ENCODE peak calls at places on chromosomes 2 and 18, in ten cellular contexts. B, N, R, U, Q, S, O, K, G and Z are unnamed samples.

GRCh38 chr2:1685957-1686783 is 58.1 kb downstream of the PXDN start:
- DNase-seq in B (no peak), N (no peak), R (no peak), U (no peak), Q (no peak), S (peak; percentile 67), O (peak; percentile 51), K (no peak), G (peak; percentile 74), Z (no peak)

GRCh38 chr2:173415663-173416469 is 61.2 kb downstream of the CDCA7 start:
- DNase-seq in B (no peak), N (no peak), R (no peak), U (no peak), Q (no peak), S (peak; percentile 46), O (no peak), K (no peak), G (no peak), Z (no peak)

GRCh38 chr2:97932975-97933662 is 62.6 kb downstream of the TMEM131 start:
- DNase-seq in B (no peak), N (no peak), R (no peak), U (no peak), Q (no peak), S (no peak), O (no peak), K (no peak), G (no peak), Z (no peak)

GRCh38 chr2:205343103-205343502 is 339.2 kb upstream of the NRP2 start:
- DNase-seq in B (no peak), N (no peak), R (no peak), U (no peak), Q (peak; percentile 36), S (no peak), O (no peak), K (no peak), G (no peak), Z (no peak)

GRCh38 chr18:74040459-74041332 is 106.9 kb downstream of the FBXO15 start:
- DNase-seq in B (no peak), N (peak; percentile 54), R (peak; percentile 62), U (no peak), Q (no peak), S (peak; percentile 81), O (peak; percentile 83), K (peak; percentile 71), G (peak; percentile 92), Z (no peak)

GRCh38 chr2:128442053-128442751 is 123.5 kb upstream of the HS6ST1 start:
- DNase-seq in B (peak; percentile 30), N (no peak), R (no peak), U (no peak), Q (no peak), S (peak; percentile 47), O (no peak), K (peak; percentile 42), G (peak; percentile 60), Z (peak; percentile 42)

GRCh38 chr18:32167980-32168379 is 21.9 kb upstream of the MEP1B start:
- DNase-seq in B (no peak), N (peak; percentile 35), R (no peak), U (no peak), Q (peak; percentile 45), S (no peak), O (no peak), K (no peak), G (no peak), Z (no peak)

GRCh38 chr18:76463358-76463757 is 31.7 kb downstream of the ZNF516 start:
- DNase-seq in B (no peak), N (no peak), R (no peak), U (no peak), Q (no peak), S (no peak), O (no peak), K (no peak), G (peak; percentile 36), Z (no peak)

GRCh38 chr2:5691659-5692529 is at the start of gene SOX11:
- DNase-seq in B (peak; percentile 71), N (no peak), R (no peak), U (no peak), Q (no peak), S (peak; percentile 97), O (peak; percentile 82), K (no peak), G (peak; percentile 97), Z (no peak)

GRCh38 chr2:170696006-170696405 is 19.1 kb upstream of the SP5 start:
- DNase-seq in B (no peak), N (no peak), R (no peak), U (no peak), Q (no peak), S (no peak), O (no peak), K (no peak), G (no peak), Z (no peak)

GRCh38 chr2:237532225-237532624 is 34.1 kb upstream of the PRLH start:
- DNase-seq in B (no peak), N (no peak), R (no peak), U (no peak), Q (no peak), S (no peak), O (no peak), K (no peak), G (no peak), Z (no peak)

GRCh38 chr2:137986268-137986667 is 22.0 kb downstream of the HNMT start:
- DNase-seq in B (no peak), N (no peak), R (no peak), U (no peak), Q (no peak), S (no peak), O (no peak), K (no peak), G (no peak), Z (no peak)

GRCh38 chr2:46836295-46837111 is 79.1 kb downstream of the MCFD2 start:
- DNase-seq in B (peak; percentile 74), N (no peak), R (no peak), U (no peak), Q (peak; percentile 48), S (no peak), O (no peak), K (no peak), G (no peak), Z (no peak)

GRCh38 chr18:57135705-57136104 is 11.2 kb upstream of the BOD1L2 start:
- DNase-seq in B (no peak), N (no peak), R (no peak), U (no peak), Q (no peak), S (peak; percentile 20), O (no peak), K (no peak), G (no peak), Z (no peak)

GRCh38 chr18:57128229-57128911 is 18.5 kb upstream of the BOD1L2 start:
- DNase-seq in B (no peak), N (no peak), R (no peak), U (no peak), Q (no peak), S (no peak), O (no peak), K (no peak), G (no peak), Z (no peak)

GRCh38 chr18:57134564-57135211 is 12.2 kb upstream of the BOD1L2 start:
- DNase-seq in B (no peak), N (peak; percentile 16), R (no peak), U (no peak), Q (peak; percentile 1), S (peak; percentile 11), O (no peak), K (no peak), G (peak; percentile 54), Z (no peak)

DNA sequence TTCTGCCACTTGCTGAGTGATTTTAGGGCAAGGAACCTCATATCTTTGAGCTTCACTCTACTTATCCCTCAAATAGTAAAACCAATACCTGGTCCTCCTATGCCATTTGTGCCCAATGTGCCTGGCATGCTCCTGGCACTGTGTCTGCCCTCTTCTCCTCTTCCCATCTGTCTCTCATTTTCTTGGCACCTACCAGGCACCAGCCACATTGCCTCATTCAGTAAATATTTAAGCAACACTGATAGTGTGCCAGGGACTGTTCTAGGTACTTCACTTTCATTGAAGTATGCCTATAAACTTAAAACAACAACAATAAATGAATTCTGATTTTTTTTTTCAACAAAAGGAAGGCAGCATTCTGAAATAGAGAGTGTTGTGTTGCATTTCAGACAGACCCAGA is 15.1 kb upstream of the BOD1L2 start:
- DNase-seq in B (no peak), N (peak; percentile 17), R (no peak), U (no peak), Q (no peak), S (no peak), O (no peak), K (no peak), G (no peak), Z (no peak)
- TF ChIP-seq CTCF in B (no peak), N (no peak), R (no peak), U (no peak), Q (no peak), S (no peak), O (no peak), K (no peak), G (no peak), Z (no peak)

DNA sequence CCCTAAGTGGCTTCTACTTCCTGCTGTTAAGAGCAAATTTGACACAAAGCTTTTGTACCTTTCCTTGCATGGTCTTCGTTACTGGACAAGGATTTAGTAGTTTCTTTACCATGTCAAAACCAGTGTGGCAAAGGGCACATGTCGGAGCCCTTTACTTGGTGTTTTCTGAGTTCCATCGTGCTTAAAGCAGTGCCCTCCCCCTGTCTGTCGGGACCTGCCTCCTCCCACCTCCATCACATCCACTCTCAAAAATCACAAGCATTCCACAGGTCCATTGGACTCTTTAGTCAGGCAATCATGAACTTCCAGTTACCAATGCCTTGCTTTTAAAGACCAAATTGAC is 763 bp downstream of the CCDC141 start:
- DNase-seq in B (no peak), N (no peak), R (no peak), U (no peak), Q (no peak), S (no peak), O (no peak), K (no peak), G (no peak), Z (no peak)
- TF ChIP-seq CTCF in B (no peak), N (no peak), R (no peak), U (no peak), Q (no peak), S (no peak), O (no peak), K (no peak), G (no peak), Z (no peak)

DNA sequence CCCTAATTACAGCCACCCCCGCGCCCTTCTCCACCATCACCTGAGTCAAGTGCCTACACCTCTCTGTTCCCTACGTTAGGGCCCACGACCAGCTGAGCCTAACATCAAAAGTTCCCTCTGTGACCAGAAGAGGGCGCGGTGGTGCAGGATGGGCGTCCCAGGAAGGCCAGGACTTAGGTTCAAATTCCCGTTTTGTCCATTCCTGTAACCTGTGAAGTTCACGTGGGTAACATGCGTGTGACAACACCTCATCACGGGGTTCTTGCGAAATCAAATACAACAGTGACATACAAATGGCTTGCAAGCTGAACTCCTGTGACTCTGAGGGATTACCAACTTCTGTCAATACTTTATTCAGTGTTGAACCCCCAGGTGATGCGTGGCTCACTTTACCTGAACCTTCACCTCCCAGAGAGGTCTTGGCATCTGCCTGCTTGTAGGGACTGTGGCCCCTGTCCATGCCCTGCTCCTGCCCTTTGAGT is 207.9 kb downstream of the ARL4C start:
- DNase-seq in B (peak; percentile 62), N (peak; percentile 77), R (peak; percentile 68), U (peak; percentile 64), Q (peak; percentile 68), S (peak; percentile 76), O (peak; percentile 85), K (peak; percentile 62), G (peak; percentile 95), Z (peak; percentile 85)
- TF ChIP-seq CTCF in B (peak; percentile 50), N (peak; percentile 77), R (peak; percentile 77), U (peak; percentile 78), Q (peak; percentile 78), S (peak; percentile 85), O (peak; percentile 84), K (peak; percentile 58), G (peak; percentile 93), Z (peak; percentile 91)

GRCh38 chr2:49702740-49703139 is 548.4 kb upstream of the FSHR start:
- DNase-seq in B (no peak), N (no peak), R (no peak), U (no peak), Q (no peak), S (no peak), O (no peak), K (no peak), G (no peak), Z (no peak)
- TF ChIP-seq CTCF in B (no peak), N (no peak), R (no peak), U (no peak), Q (no peak), S (no peak), O (no peak), K (no peak), G (no peak), Z (no peak)